ENCODE peak calls at places on chromosome 11, in eight cellular contexts. F is PC-3, H is H1, E is mammary epithelial cell, K is mesenchymal stem cell, Q is keratinocyte, I is H9, P is neural progenitor cell. B is an unnamed sample.
A peak's percentile ranks its signal among the peaks of the same experiment; 100 is the strongest.

GRCh38 chr11:116473790-116474346 is 298.9 kb downstream of the BUD13 start:
- DNase-seq in H (no peak), Q (no peak), I (peak; percentile 50), E (no peak), F (no peak), P (no peak), K (no peak), B (no peak)

GRCh38 chr11:6681949-6682348 is 1.2 kb downstream of the MRPL17 start:
- DNase-seq in E (peak; percentile 16), Q (no peak), H (no peak), F (peak; percentile 8), P (peak; percentile 12), I (no peak), K (peak; percentile 30), B (no peak)

GRCh38 chr11:65558002-65558784 is at the start of gene LTBP3:
- DNase-seq in F (peak; percentile 72), Q (no peak), K (peak; percentile 81), E (peak; percentile 77), I (peak; percentile 71), H (peak; percentile 72), P (peak; percentile 69), B (peak; percentile 70)

GRCh38 chr11:7154881-7155344 is 66.1 kb downstream of the RBMXL2 start:
- DNase-seq in P (no peak), Q (no peak), K (peak; percentile 32), E (peak; percentile 1), H (no peak), F (no peak), I (no peak), B (no peak)

GRCh38 chr11:2193099-2193886 is 21.7 kb upstream of the TH start:
- DNase-seq in K (no peak), H (no peak), P (no peak), E (no peak), I (no peak), F (no peak), Q (no peak), B (peak; percentile 56)

GRCh38 chr11:16572946-16573345 is 165.5 kb upstream of the C11orf58 start:
- DNase-seq in Q (no peak), I (no peak), H (no peak), P (no peak), E (no peak), F (no peak), K (peak; percentile 26), B (no peak)

GRCh38 chr11:124592627-124593026 is 18.6 kb upstream of the PANX3 start:
- DNase-seq in K (no peak), Q (no peak), I (no peak), E (no peak), H (no peak), F (no peak), P (no peak), B (no peak)

GRCh38 chr11:63907808-63908530 is 9.0 kb downstream of the RCOR2 start:
- DNase-seq in H (peak; percentile 68), K (no peak), E (no peak), F (no peak), P (peak; percentile 72), I (peak; percentile 79), Q (no peak), B (no peak)

GRCh38 chr11:114304969-114305368 is 8.8 kb downstream of the NNMT start:
- DNase-seq in F (no peak), K (no peak), E (no peak), I (no peak), P (no peak), Q (no peak), H (no peak), B (no peak)

GRCh38 chr11:12170984-12171383 is 60.6 kb downstream of the MICAL2 start:
- DNase-seq in I (no peak), Q (no peak), E (no peak), K (peak; percentile 77), H (no peak), P (no peak), F (no peak), B (no peak)

GRCh38 chr11:87398913-87399312 is 361.2 kb downstream of the TMEM135 start:
- DNase-seq in P (no peak), E (no peak), Q (no peak), F (no peak), K (no peak), I (no peak), H (no peak), B (peak; percentile 36)

GRCh38 chr11:87397250-87397649 is 359.5 kb downstream of the TMEM135 start:
- DNase-seq in I (no peak), Q (no peak), P (no peak), K (no peak), E (no peak), F (peak; percentile 48), H (no peak), B (no peak)

GRCh38 chr11:87394924-87395323 is 357.2 kb downstream of the TMEM135 start:
- DNase-seq in H (no peak), K (no peak), F (no peak), E (no peak), P (no peak), I (no peak), Q (no peak), B (no peak)

DNA sequence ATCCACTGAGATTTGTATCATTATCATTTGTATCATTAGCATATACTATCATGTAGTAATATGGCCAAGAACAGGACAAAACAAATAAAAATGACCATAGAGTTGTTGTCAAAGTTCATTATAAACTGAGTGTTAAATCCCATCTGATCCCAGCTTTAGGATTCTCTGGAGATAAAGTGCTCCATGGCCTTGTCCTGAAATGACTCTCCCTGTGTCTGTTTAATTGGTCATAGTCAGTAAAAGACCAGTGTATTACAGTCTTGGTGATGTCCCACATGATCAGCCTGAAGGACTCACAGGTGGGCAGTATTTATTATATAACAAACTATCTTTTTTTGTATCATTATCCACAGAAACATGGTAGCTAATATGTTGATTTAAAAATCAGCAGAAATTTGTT is 361.6 kb downstream of the TMEM135 start:
- DNase-seq in Q (no peak), K (no peak), F (no peak), P (no peak), E (no peak), I (no peak), H (no peak), B (no peak)
- H3K27ac ChIP-seq in Q (no peak overlapping the region), K (no peak overlapping the region), F (no peak overlapping the region), P (no peak overlapping the region), E (no peak overlapping the region), I (no peak overlapping the region), H (no peak overlapping the region), B (no peak overlapping the region)

GRCh38 chr11:24747275-24748251 is 250.7 kb downstream of the LUZP2 start:
- DNase-seq in Q (no peak), K (no peak), I (no peak), H (no peak), E (no peak), F (peak; percentile 24), P (no peak), B (no peak)

GRCh38 chr11:24748261-24748660 is 251.4 kb downstream of the LUZP2 start:
- DNase-seq in P (no peak), E (no peak), K (no peak), H (no peak), Q (no peak), I (no peak), F (no peak), B (no peak)
- H3K9ac ChIP-seq in P (no peak overlapping the region), E (no peak overlapping the region), K (no peak overlapping the region), H (no peak overlapping the region), Q (no peak overlapping the region), I (no peak overlapping the region), F (no peak overlapping the region), B (no peak overlapping the region)

GRCh38 chr11:8356731-8357504 is 93.2 kb upstream of the LMO1 start:
- DNase-seq in F (no peak), E (no peak), P (peak; percentile 67), K (no peak), H (no peak), Q (no peak), I (no peak), B (no peak)
- H3K27ac ChIP-seq in F (no peak overlapping the region), E (no peak overlapping the region), P (peak overlapping the region; percentile 31), K (no peak overlapping the region), H (no peak overlapping the region), Q (no peak overlapping the region), I (no peak overlapping the region), B (no peak overlapping the region)

GRCh38 chr11:68761801-68762200 is 10.5 kb upstream of the TESMIN start:
- DNase-seq in K (no peak), Q (no peak), H (no peak), F (no peak), P (no peak), I (no peak), E (no peak), B (no peak)

GRCh38 chr11:68763926-68764657 is 12.8 kb upstream of the TESMIN start:
- DNase-seq in K (no peak), F (no peak), I (no peak), E (no peak), H (no peak), Q (no peak), P (peak; percentile 43), B (no peak)

GRCh38 chr11:68764746-68765145 is 13.4 kb upstream of the TESMIN start:
- DNase-seq in F (no peak), I (no peak), H (no peak), P (no peak), K (no peak), E (no peak), Q (no peak), B (no peak)

GRCh38 chr11:68762481-68762880 is 11.2 kb upstream of the TESMIN start:
- DNase-seq in K (no peak), P (no peak), Q (no peak), F (no peak), I (no peak), H (no peak), E (no peak), B (no peak)

GRCh38 chr11:68763181-68763721 is 11.9 kb upstream of the TESMIN start:
- DNase-seq in H (no peak), K (no peak), Q (no peak), I (no peak), E (peak; percentile 42), F (no peak), P (peak; percentile 46), B (no peak)
- H3K9ac ChIP-seq in H (no peak overlapping the region), K (no peak overlapping the region), Q (no peak overlapping the region), I (no peak overlapping the region), E (no peak overlapping the region), F (no peak overlapping the region), P (no peak overlapping the region), B (no peak overlapping the region)